ENCODE peak calls at places on chromosomes 2 and 18, in nine cellular contexts. D, U, M, K, G, A, S, N and P are unnamed samples. For H3K4me1, the result is how much of the 10 kb centered on the place peaks cover.

GRCh38 chr2:32453242-32454062 is 96.6 kb downstream of the BIRC6 start:
- DNase-seq in M (no peak), S (no peak), A (no peak), G (no peak), D (no peak), K (peak), N (no peak), U (no peak), P (peak)

GRCh38 chr2:61151434-61151833 is 10.6 kb upstream of the C2orf74 start:
- DNase-seq in S (no peak), G (no peak), M (no peak), N (no peak), K (peak), D (peak), U (no peak), A (no peak), P (no peak)

GRCh38 chr2:188892632-188893031 is 81.5 kb upstream of the COL3A1 start:
- DNase-seq in K (peak), N (no peak), M (no peak), D (no peak), A (no peak), U (no peak), S (no peak), G (no peak), P (peak)

GRCh38 chr2:222842517-222843174 is 18.2 kb upstream of the ACSL3 start:
- DNase-seq in A (no peak), D (peak), K (peak), U (no peak), M (no peak), G (peak), N (no peak), S (no peak), P (peak)

GRCh38 chr18:27181726-27182125 is 3.4 kb downstream of the CHST9 start:
- DNase-seq in N (no peak), U (no peak), A (no peak), G (no peak), M (no peak), K (no peak), S (no peak), D (no peak), P (no peak)

GRCh38 chr2:177317443-177317842 is 52.9 kb upstream of the NFE2L2 start:
- DNase-seq in S (no peak), K (no peak), D (no peak), G (no peak), U (no peak), A (no peak), N (no peak), M (no peak), P (no peak)

GRCh38 chr2:203498161-203498560 is 36.9 kb downstream of the RAPH1 start:
- DNase-seq in U (no peak), D (peak), G (peak), S (no peak), A (no peak), M (peak), N (no peak), K (peak), P (peak)

GRCh38 chr18:46338213-46338612 is 234.0 kb downstream of the HAUS1 start:
- DNase-seq in G (no peak), A (peak), K (no peak), D (no peak), N (no peak), S (peak), M (no peak), U (peak), P (no peak)

GRCh38 chr2:147382322-147382948 is 462.4 kb upstream of the ACVR2A start:
- DNase-seq in D (no peak), U (no peak), N (no peak), G (no peak), M (no peak), S (no peak), K (no peak), A (no peak), P (no peak)

GRCh38 chr2:156434461-156435291 is 1.5 kb upstream of the GPD2 start:
- DNase-seq in G (peak), S (peak), N (peak), M (no peak), D (peak), A (no peak), K (peak), U (no peak), P (peak)

GRCh38 chr2:40160730-40161129 is 291.2 kb downstream of the SLC8A1 start:
- DNase-seq in U (no peak), N (peak), M (no peak), S (no peak), K (peak), A (no peak), D (no peak), G (no peak), P (no peak)

GRCh38 chr2:102770506-102770905 is 8.7 kb downstream of the TMEM182 start:
- DNase-seq in M (no peak), K (peak), D (no peak), S (peak), N (no peak), U (no peak), G (no peak), A (no peak), P (peak)

GRCh38 chr2:224956706-224957105 is 85.6 kb downstream of the DOCK10 start:
- DNase-seq in N (no peak), K (no peak), D (no peak), G (no peak), U (no peak), M (no peak), A (no peak), S (no peak), P (peak)

GRCh38 chr2:7467782-7468447 is 550.7 kb downstream of the RNF144A start:
- DNase-seq in N (no peak), D (no peak), K (no peak), A (no peak), G (no peak), S (no peak), M (no peak), U (no peak), P (no peak)

GRCh38 chr2:151852260-151853069 is 24.2 kb upstream of the ARL5A start:
- DNase-seq in M (no peak), G (no peak), K (no peak), U (no peak), S (no peak), N (no peak), D (no peak), A (no peak), P (peak)

GRCh38 chr18:74631242-74632087 is 33.8 kb downstream of the ZNF407 start:
- DNase-seq in D (no peak), S (no peak), M (no peak), K (peak), G (no peak), U (no peak), N (no peak), A (no peak), P (peak)

GRCh38 chr2:73894877-73895276 is 2.1 kb downstream of the ACTG2 start:
- DNase-seq in S (no peak), N (no peak), G (no peak), M (no peak), K (no peak), U (no peak), A (no peak), D (no peak), P (no peak)

GRCh38 chr2:241813080-241813805 is 4.2 kb downstream of the NEU4 start:
- DNase-seq in S (no peak), U (no peak), G (no peak), K (no peak), D (no peak), N (no peak), M (no peak), A (peak), P (no peak)

GRCh38 chr2:10071176-10071575 is 9.0 kb downstream of the CYS1 start:
- DNase-seq in A (no peak), K (no peak), G (no peak), D (no peak), N (no peak), M (no peak), S (no peak), U (no peak), P (no peak)

GRCh38 chr2:196096982-196097745 is 28.5 kb upstream of the DNAH7 start:
- DNase-seq in S (no peak), D (no peak), G (no peak), M (no peak), K (no peak), A (no peak), U (peak), N (no peak), P (no peak)

GRCh38 chr2:26148501-26148900 is 24.4 kb upstream of the GAREM2 start:
- DNase-seq in U (peak), D (peak), G (no peak), M (no peak), S (peak), A (no peak), N (no peak), K (peak), P (no peak)

GRCh38 chr2:45191972-45192371 is 182.7 kb upstream of the SIX2 start:
- DNase-seq in A (peak), S (no peak), N (no peak), D (no peak), K (no peak), G (no peak), M (no peak), U (no peak), P (peak)

GRCh38 chr2:68716948-68717661 is 17.5 kb upstream of the ARHGAP25 start:
- DNase-seq in S (no peak), M (no peak), G (no peak), D (no peak), A (no peak), K (no peak), N (no peak), U (no peak), P (no peak)

GRCh38 chr2:50448556-50448955 is 583.4 kb downstream of the NRXN1 start:
- DNase-seq in K (no peak), D (no peak), U (no peak), G (no peak), A (no peak), N (no peak), S (no peak), M (no peak), P (no peak)

GRCh38 chr2:189534854-189535253 is 45.7 kb downstream of the SLC40A1 start:
- DNase-seq in K (peak), S (no peak), U (no peak), G (peak), N (no peak), A (no peak), M (no peak), D (peak), P (peak)

GRCh38 chr2:148650881-148651280 is 6.3 kb downstream of the EPC2 start:
- DNase-seq in D (no peak), A (no peak), N (no peak), U (no peak), K (no peak), G (no peak), M (no peak), S (no peak), P (no peak)

GRCh38 chr18:24112874-24113615 is 25.8 kb upstream of the CABYR start:
- DNase-seq in M (peak), A (no peak), S (no peak), D (peak), G (peak), K (peak), N (no peak), U (no peak), P (peak)

GRCh38 chr18:32208012-32208411 is 18.2 kb downstream of the MEP1B start:
- DNase-seq in K (no peak), D (no peak), M (no peak), S (no peak), U (no peak), A (no peak), N (no peak), G (no peak), P (no peak)

GRCh38 chr2:47644351-47644750 is 138.6 kb upstream of the MSH6 start:
- DNase-seq in A (no peak), K (no peak), G (no peak), D (no peak), M (no peak), U (no peak), N (no peak), S (no peak), P (no peak)

GRCh38 chr2:147715807-147716206 is 129.0 kb upstream of the ACVR2A start:
- DNase-seq in G (no peak), N (no peak), M (no peak), D (no peak), S (no peak), K (no peak), A (no peak), U (no peak), P (peak)

GRCh38 chr2:160210599-160211138 is 10.6 kb upstream of the ITGB6 start:
- DNase-seq in U (peak), M (peak), A (peak), G (no peak), S (peak), D (peak), K (peak), N (peak), P (no peak)
- H3K4me2 ChIP-seq in U (no peak), M (peak), A (no peak), G (no peak), S (no peak), D (peak), K (no peak), N (no peak), P (no peak)

GRCh38 chr2:218005028-218005427 is 2.2 kb upstream of the TNS1 start:
- DNase-seq in N (no peak), S (no peak), D (no peak), G (no peak), A (no peak), U (no peak), M (no peak), K (no peak), P (no peak)
- H3K4me1 ChIP-seq in N (under half), S (under half), D (under half), G (under half), A (half or more), U (under half), M (under half), K (under half), P (half or more)

DNA sequence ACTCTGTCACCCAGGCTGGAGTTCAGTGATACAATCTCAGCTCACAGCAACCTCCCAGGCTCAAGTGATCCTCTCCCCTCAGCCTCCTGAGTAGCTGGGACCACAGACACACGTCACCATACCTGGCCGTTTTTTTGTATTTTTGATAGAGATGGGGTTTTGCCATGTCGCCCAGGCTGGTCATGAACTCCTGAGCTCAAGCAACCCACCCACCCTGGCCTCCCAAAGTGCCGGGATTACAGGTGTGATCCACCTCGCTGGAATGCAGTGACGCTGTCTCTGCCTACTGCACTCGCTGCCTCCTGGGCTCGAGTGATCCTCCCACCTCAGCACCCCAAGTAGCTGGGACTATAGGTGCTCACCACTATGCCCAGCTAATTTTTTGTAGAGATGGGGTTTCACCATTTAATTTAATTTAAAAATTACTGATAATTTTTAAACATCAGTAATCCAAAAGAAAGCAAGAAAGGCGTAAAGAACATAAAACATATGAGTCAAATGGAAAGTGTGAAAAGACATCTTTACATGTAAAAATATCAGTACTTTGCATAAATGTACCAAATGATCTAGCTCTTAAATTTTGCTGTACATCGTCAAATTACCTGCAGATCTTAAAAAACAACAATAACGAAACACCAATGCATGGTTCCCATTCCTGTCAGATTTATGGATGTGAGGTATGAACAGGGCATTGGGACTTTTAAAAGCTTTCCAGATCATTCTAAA is 2.8 kb upstream of the ZNF236 start:
- DNase-seq in A (no peak), N (no peak), U (no peak), M (no peak), S (no peak), K (no peak), G (no peak), D (peak), P (no peak)
- H3K4me2 ChIP-seq in A (peak), N (peak), U (no peak), M (peak), S (no peak), K (no peak), G (peak), D (peak), P (peak)

DNA sequence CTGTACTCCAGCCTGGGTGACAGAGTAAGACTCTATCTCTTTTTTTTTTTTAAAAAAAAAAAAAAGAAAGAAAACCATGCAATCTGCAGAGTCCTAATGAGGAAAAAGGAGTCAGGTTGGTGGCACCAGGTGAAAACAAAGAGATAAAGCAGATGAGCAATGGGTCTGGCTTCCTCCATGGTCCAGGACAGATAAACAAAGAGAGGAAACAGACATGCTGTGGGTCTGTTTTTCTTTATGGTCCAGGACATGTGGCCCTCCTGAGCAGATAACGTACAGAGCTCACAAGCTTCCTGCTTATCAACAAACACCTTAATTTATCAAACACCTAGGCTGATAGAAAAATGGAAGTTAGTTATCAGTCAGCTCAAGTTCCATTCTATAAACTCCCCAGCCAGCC is 24.4 kb upstream of the TUBB6 start:
- DNase-seq in U (no peak), S (no peak), N (no peak), K (no peak), A (peak), M (no peak), G (no peak), D (no peak), P (no peak)
- H3K4me1 ChIP-seq in U (under half), S (under half), N (under half), K (under half), A (under half), M (under half), G (under half), D (under half), P (half or more)